ENCODE peak calls at places on chromosome 6, in four cellular contexts. Q is heart left ventricle, F is Kasumi-1, M is cardiac muscle cell. Y is an unnamed sample.

GRCh38 chr6:11271228-11271627 is 38.8 kb upstream of the NEDD9 start:
- DNase-seq in M (no peak), Q (no peak), F (no peak), Y (no peak)

GRCh38 chr6:4936681-4937041 is 67.2 kb downstream of the RPP40 start:
- DNase-seq in M (peak; percentile 47), Q (no peak), F (peak; percentile 62), Y (no peak)

GRCh38 chr6:139265512-139266190 is 26.1 kb downstream of the TXLNB start:
- DNase-seq in M (no peak), Q (no peak), F (no peak), Y (no peak)

GRCh38 chr6:20770776-20771175 is 236.5 kb downstream of the CDKAL1 start:
- DNase-seq in F (no peak), Q (no peak), M (no peak), Y (no peak)

GRCh38 chr6:125884656-125885055 is 71.9 kb upstream of the HINT3 start:
- DNase-seq in F (no peak), M (no peak), Q (no peak), Y (no peak)

GRCh38 chr6:40322336-40322735 is 264.8 kb downstream of the LRFN2 start:
- DNase-seq in M (no peak), F (no peak), Q (no peak), Y (no peak)

GRCh38 chr6:121800047-121800446 is 364.6 kb downstream of the GJA1 start:
- DNase-seq in Q (no peak), F (no peak), M (no peak), Y (no peak)

GRCh38 chr6:148682990-148683389 is 63.8 kb upstream of the UST start:
- DNase-seq in M (no peak), Q (no peak), F (peak; percentile 99), Y (no peak)

GRCh38 chr6:20876016-20876415 is 341.8 kb downstream of the CDKAL1 start:
- DNase-seq in Q (no peak), F (no peak), M (no peak), Y (no peak)

GRCh38 chr6:36323062-36323461 is 13.6 kb downstream of the BNIP5 start:
- DNase-seq in F (no peak), M (no peak), Q (no peak), Y (no peak)

GRCh38 chr6:85078071-85078470 is 313.7 kb upstream of the TBX18 start:
- DNase-seq in M (no peak), Q (no peak), F (no peak), Y (no peak)

GRCh38 chr6:12436683-12437082 is 146.5 kb downstream of the EDN1 start:
- DNase-seq in F (no peak), M (no peak), Q (no peak), Y (no peak)

GRCh38 chr6:26571592-26572296 is 25.0 kb upstream of the ABT1 start:
- DNase-seq in Q (no peak), F (peak; percentile 76), M (peak; percentile 72), Y (no peak)

GRCh38 chr6:33314943-33315752 is 1.3 kb upstream of the TAPBP start:
- DNase-seq in F (no peak), Q (peak; percentile 73), M (no peak), Y (peak; percentile 58)

GRCh38 chr6:140567469-140567868 is 1193.0 kb upstream of the CITED2 start:
- DNase-seq in Q (no peak), M (no peak), F (no peak), Y (no peak)

GRCh38 chr6:75115501-75115900 is 90.4 kb downstream of the COL12A1 start:
- DNase-seq in F (no peak), Q (no peak), M (no peak), Y (no peak)

GRCh38 chr6:20058912-20059311 is 153.4 kb downstream of the MBOAT1 start:
- DNase-seq in M (no peak), F (peak; percentile 85), Q (no peak), Y (no peak)

GRCh38 chr6:48826884-48827701 is 636.0 kb downstream of the MMUT start:
- DNase-seq in M (no peak), F (no peak), Q (no peak), Y (peak; percentile 39)

GRCh38 chr6:119294984-119295383 is 54.6 kb downstream of the MAN1A1 start:
- DNase-seq in M (no peak), Q (no peak), F (no peak), Y (no peak)

GRCh38 chr6:90530882-90531281 is 56.0 kb downstream of the MAP3K7 start:
- DNase-seq in Q (no peak), F (no peak), M (no peak), Y (no peak)

GRCh38 chr6:21500314-21500713 is 93.2 kb upstream of the SOX4 start:
- DNase-seq in F (no peak), Q (no peak), M (no peak), Y (no peak)

GRCh38 chr6:14754636-14755513 is 491.0 kb upstream of the JARID2 start:
- DNase-seq in M (no peak), Q (no peak), F (no peak), Y (no peak)

GRCh38 chr6:47034919-47035318 is 7.2 kb downstream of the ADGRF1 start:
- DNase-seq in F (no peak), M (peak; percentile 76), Q (no peak), Y (no peak)

GRCh38 chr6:131740161-131740560 is 29.3 kb upstream of the CTAGE9 start:
- DNase-seq in F (no peak), M (no peak), Q (no peak), Y (no peak)

GRCh38 chr6:145850671-145851070 is 36.1 kb upstream of the FBXO30 start:
- DNase-seq in M (no peak), F (no peak), Q (no peak), Y (no peak)

GRCh38 chr6:32047084-32047478 is 8.9 kb downstream of the CYP21A2 start:
- DNase-seq in F (no peak), M (no peak), Q (no peak), Y (peak; percentile 82)

GRCh38 chr6:39188577-39188976 is 40.7 kb downstream of the KCNK5 start:
- DNase-seq in M (no peak), Q (no peak), F (no peak), Y (no peak)

GRCh38 chr6:19297880-19298279 is 539.3 kb upstream of the ID4 start:
- DNase-seq in M (peak; percentile 40), Q (no peak), F (no peak), Y (no peak)

GRCh38 chr6:7230956-7231713 is 81.9 kb downstream of the SSR1 start:
- DNase-seq in F (no peak), Q (no peak), M (no peak), Y (no peak)

GRCh38 chr6:111423960-111424846 is 58.8 kb downstream of the REV3L start:
- DNase-seq in Q (no peak), F (no peak), M (peak; percentile 19), Y (no peak)

GRCh38 chr6:119541132-119541905 is 191.8 kb upstream of the MAN1A1 start:
- DNase-seq in Q (no peak), M (no peak), F (no peak), Y (no peak)

GRCh38 chr6:154457881-154458284 is 52.6 kb downstream of the CNKSR3 start:
- DNase-seq in Q (no peak), F (no peak), M (no peak), Y (no peak)

GRCh38 chr6:121590438-121590837 is 155.0 kb downstream of the GJA1 start:
- DNase-seq in M (no peak), Q (no peak), F (no peak), Y (no peak)

GRCh38 chr6:73394577-73395354 is at the start of gene DDX43:
- DNase-seq in Q (peak; percentile 80), F (no peak), M (no peak), Y (peak; percentile 63)

GRCh38 chr6:107330190-107330589 is 129.2 kb downstream of the PDSS2 start:
- DNase-seq in Q (no peak), M (no peak), F (no peak), Y (no peak)